ENCODE peak calls at places on chromosomes 13 and 19, in six cellular contexts. One of them, this sample, is unnamed.

GRCh38 chr13:26839682-26840081 is 79.1 kb upstream of the GPR12 start:
- DNase-seq in PC-9: no peak
- DNase-seq in neural progenitor cell: no peak
- DNase-seq in GM23338: no peak
- DNase-seq in PC-3: no peak
- DNase-seq in mammary epithelial cell: no peak
- DNase-seq in this sample: no peak

GRCh38 chr19:49318296-49318695 is 6.7 kb downstream of the SLC6A16 start:
- DNase-seq in PC-3: no peak
- DNase-seq in PC-9: no peak
- DNase-seq in mammary epithelial cell: no peak
- DNase-seq in neural progenitor cell: no peak
- DNase-seq in GM23338: no peak
- DNase-seq in this sample: no peak

GRCh38 chr13:103236213-103236612 is 170.0 kb upstream of the SLC10A2 start:
- DNase-seq in PC-9: no peak
- DNase-seq in mammary epithelial cell: peak
- DNase-seq in GM23338: peak
- DNase-seq in PC-3: peak
- DNase-seq in neural progenitor cell: no peak
- DNase-seq in this sample: peak

GRCh38 chr13:29597246-29597645 is 1.8 kb upstream of the SLC7A1 start:
- DNase-seq in PC-9: no peak
- DNase-seq in PC-3: no peak
- DNase-seq in mammary epithelial cell: no peak
- DNase-seq in neural progenitor cell: no peak
- DNase-seq in GM23338: no peak
- DNase-seq in this sample: no peak

GRCh38 chr19:34310494-34310981 is 54.5 kb upstream of the GPI start:
- DNase-seq in PC-3: no peak
- DNase-seq in PC-9: no peak
- DNase-seq in mammary epithelial cell: no peak
- DNase-seq in neural progenitor cell: no peak
- DNase-seq in GM23338: no peak
- DNase-seq in this sample: no peak

GRCh38 chr13:106100261-106100919 is 435.1 kb downstream of the EFNB2 start:
- DNase-seq in GM23338: peak
- DNase-seq in PC-9: peak
- DNase-seq in mammary epithelial cell: no peak
- DNase-seq in neural progenitor cell: peak
- DNase-seq in PC-3: peak
- DNase-seq in this sample: no peak

GRCh38 chr19:24033962-24034342 is 53.0 kb upstream of the ZNF254 start:
- DNase-seq in PC-9: peak
- DNase-seq in PC-3: peak
- DNase-seq in mammary epithelial cell: peak
- DNase-seq in neural progenitor cell: peak
- DNase-seq in GM23338: peak
- DNase-seq in this sample: peak

GRCh38 chr19:1041835-1042685 is 2.2 kb downstream of the ABCA7 start:
- DNase-seq in GM23338: no peak
- DNase-seq in PC-9: no peak
- DNase-seq in mammary epithelial cell: no peak
- DNase-seq in neural progenitor cell: no peak
- DNase-seq in PC-3: peak
- DNase-seq in this sample: no peak

GRCh38 chr13:110388141-110388943 is 81.3 kb downstream of the COL4A2 start:
- DNase-seq in PC-3: no peak
- DNase-seq in mammary epithelial cell: peak
- DNase-seq in neural progenitor cell: no peak
- DNase-seq in GM23338: peak
- DNase-seq in PC-9: peak
- DNase-seq in this sample: peak

GRCh38 chr19:16266586-16266942 is 58.1 kb upstream of the KLF2 start:
- DNase-seq in PC-9: no peak
- DNase-seq in neural progenitor cell: no peak
- DNase-seq in PC-3: no peak
- DNase-seq in mammary epithelial cell: no peak
- DNase-seq in GM23338: no peak
- DNase-seq in this sample: no peak

GRCh38 chr13:30443957-30444404 is 21.7 kb downstream of the UBE2L5 start:
- DNase-seq in PC-9: no peak
- DNase-seq in mammary epithelial cell: no peak
- DNase-seq in PC-3: no peak
- DNase-seq in neural progenitor cell: no peak
- DNase-seq in GM23338: no peak
- DNase-seq in this sample: no peak

DNA sequence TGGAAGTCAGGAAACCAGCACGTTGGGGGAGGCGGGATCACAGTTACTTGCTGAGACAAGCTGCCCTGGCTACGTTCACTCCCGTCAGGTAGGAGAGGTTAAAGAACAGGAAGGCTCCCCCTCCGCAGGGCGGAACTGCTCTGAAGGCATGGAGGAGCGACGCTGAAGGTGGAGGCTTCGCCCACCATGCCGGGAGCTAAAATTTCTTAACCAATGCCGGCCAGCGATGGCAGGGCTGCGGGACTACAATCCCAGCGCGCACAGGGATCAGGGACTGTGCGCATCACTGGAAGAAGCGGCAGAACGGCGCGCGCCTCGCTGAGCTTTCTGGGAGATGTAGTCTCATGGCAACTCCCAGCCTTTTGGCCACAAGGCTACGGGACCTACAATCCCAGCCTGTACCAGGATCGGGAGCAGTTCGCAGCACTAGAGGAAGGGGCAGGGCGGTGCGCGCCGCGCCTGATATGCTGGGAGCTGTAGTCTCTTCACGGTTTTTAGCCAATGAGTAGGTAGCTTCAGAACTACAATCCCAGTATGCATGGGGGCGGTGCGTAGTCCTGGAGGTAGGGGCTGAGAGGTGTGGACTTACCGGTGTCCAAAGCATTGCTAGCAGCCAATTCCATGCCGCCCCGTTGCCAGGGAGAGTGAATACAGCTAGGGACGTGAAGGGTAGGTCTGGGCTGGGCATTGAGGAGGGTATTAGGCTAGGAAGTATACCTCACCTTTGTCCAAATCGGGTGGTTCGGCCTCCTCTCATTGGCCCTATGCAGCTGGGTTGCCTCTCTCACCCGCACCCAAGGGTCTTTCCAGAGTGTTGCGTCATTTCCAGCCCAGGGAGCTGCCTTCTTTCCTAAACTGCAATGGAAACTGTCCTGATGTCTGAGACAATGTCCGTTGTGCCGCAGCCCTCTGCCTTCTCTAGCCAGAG is 12.8 kb upstream of the ZNF682 start:
- DNase-seq in PC-3: peak
- DNase-seq in mammary epithelial cell: peak
- DNase-seq in PC-9: peak
- DNase-seq in GM23338: peak
- DNase-seq in neural progenitor cell: peak
- DNase-seq in this sample: peak
- H3K4me3 ChIP-seq in PC-3: peak
- H3K4me3 ChIP-seq in mammary epithelial cell: peak
- H3K4me3 ChIP-seq in PC-9: peak
- H3K4me3 ChIP-seq in GM23338: peak
- H3K4me3 ChIP-seq in neural progenitor cell: peak
- H3K4me3 ChIP-seq in this sample: peak

DNA sequence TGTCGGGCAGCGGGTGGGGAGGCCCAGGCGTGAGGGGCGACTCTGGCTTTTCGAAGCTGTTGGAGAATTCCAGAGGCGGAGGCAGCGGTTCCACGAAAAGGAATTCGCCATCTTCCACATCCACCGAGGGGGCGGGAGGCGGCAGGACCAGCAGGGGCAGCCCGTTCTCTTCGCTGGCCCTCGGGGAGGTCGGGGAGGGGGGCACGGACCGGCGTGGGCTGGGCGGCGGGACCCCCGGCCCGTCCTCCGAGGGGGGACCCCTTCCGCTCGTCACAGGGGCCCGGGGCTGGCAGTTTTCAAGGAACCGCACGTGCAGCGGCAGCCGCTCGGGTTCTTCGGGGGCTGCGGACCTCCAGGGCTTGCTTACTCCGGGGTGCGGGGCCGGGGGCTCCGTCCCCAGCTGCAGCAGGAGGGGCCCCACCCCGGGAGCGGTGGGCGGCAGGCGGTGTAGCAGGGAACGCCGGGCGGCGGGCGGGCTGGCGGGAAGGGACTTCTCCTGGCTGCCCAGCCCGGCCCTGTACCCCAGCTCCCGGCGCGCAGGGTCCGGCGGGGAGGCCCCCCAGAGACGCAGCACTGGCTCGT is 18.0 kb downstream of the C19orf81 start:
- DNase-seq in neural progenitor cell: no peak
- DNase-seq in PC-9: no peak
- DNase-seq in PC-3: no peak
- DNase-seq in mammary epithelial cell: no peak
- DNase-seq in GM23338: peak
- DNase-seq in this sample: no peak
- TF ChIP-seq EZH2 in neural progenitor cell: no peak
- TF ChIP-seq EZH2 in PC-9: no peak
- TF ChIP-seq EZH2 in PC-3: no peak
- TF ChIP-seq EZH2 in mammary epithelial cell: peak
- TF ChIP-seq EZH2 in GM23338: peak
- TF ChIP-seq EZH2 in this sample: peak

DNA sequence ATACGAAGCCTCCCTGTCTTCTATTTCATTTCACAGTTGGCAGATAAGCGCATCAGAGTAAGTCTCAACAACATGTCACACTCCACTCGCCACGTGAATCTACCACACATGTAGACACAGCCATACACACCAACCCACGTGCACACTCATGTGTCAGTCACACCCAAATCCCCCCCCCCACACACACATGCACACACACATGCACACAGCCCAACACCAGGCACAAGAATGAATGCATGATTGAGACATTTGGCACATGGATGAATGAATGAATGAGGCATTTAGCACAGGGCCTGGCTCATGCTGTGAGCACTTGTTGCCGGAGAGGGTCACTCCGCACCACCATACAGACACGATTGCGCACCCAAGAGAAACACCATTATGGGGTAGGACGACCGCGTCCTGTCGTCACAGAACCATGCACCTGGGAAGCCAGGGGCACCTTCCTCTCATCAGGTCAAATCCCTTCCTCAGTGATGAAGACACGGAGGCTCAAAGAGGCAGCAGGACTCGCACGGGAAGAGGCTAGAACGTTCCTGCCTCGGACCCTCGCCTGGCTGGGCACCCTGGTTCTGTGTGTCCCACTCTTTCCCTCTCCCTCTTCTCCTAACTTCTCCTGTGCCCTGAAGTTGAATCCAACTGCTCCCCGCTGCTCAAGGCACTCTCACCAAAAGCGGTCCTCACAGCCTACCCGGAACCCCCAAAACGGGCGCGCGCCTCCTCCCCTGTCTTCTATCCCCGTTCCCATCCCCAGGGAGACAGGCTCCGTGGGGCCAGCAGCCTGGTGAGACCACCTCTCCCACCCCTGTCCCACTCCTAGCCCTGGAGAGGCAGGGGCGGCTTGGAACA is 1.4 kb downstream of the MEIS3 start:
- DNase-seq in neural progenitor cell: peak
- DNase-seq in PC-3: no peak
- DNase-seq in mammary epithelial cell: no peak
- DNase-seq in GM23338: peak
- DNase-seq in PC-9: no peak
- DNase-seq in this sample: peak
- H3K4me3 ChIP-seq in neural progenitor cell: peak
- H3K4me3 ChIP-seq in PC-3: no peak
- H3K4me3 ChIP-seq in mammary epithelial cell: peak
- H3K4me3 ChIP-seq in GM23338: peak
- H3K4me3 ChIP-seq in PC-9: no peak
- H3K4me3 ChIP-seq in this sample: peak

GRCh38 chr19:7730286-7731217 is 1.4 kb downstream of the CLEC4G start:
- DNase-seq in GM23338: peak
- DNase-seq in neural progenitor cell: no peak
- DNase-seq in PC-9: no peak
- DNase-seq in mammary epithelial cell: no peak
- DNase-seq in PC-3: no peak
- DNase-seq in this sample: no peak
- TF ChIP-seq EZH2 in GM23338: peak
- TF ChIP-seq EZH2 in neural progenitor cell: peak
- TF ChIP-seq EZH2 in PC-9: no peak
- TF ChIP-seq EZH2 in mammary epithelial cell: no peak
- TF ChIP-seq EZH2 in PC-3: no peak
- TF ChIP-seq EZH2 in this sample: no peak

GRCh38 chr19:47226426-47227346 is 4.3 kb downstream of the BBC3 start:
- DNase-seq in neural progenitor cell: peak
- DNase-seq in PC-3: peak
- DNase-seq in mammary epithelial cell: peak
- DNase-seq in PC-9: peak
- DNase-seq in GM23338: peak
- DNase-seq in this sample: peak
- H3K4me3 ChIP-seq in neural progenitor cell: peak
- H3K4me3 ChIP-seq in PC-3: peak
- H3K4me3 ChIP-seq in mammary epithelial cell: peak
- H3K4me3 ChIP-seq in PC-9: peak
- H3K4me3 ChIP-seq in GM23338: peak
- H3K4me3 ChIP-seq in this sample: peak

GRCh38 chr19:47421844-47422395 is 2.6 kb upstream of the MEIS3 start:
- DNase-seq in PC-9: no peak
- DNase-seq in PC-3: no peak
- DNase-seq in neural progenitor cell: peak
- DNase-seq in mammary epithelial cell: no peak
- DNase-seq in GM23338: peak
- DNase-seq in this sample: peak
- TF ChIP-seq EZH2 in PC-9: no peak
- TF ChIP-seq EZH2 in PC-3: no peak
- TF ChIP-seq EZH2 in neural progenitor cell: no peak
- TF ChIP-seq EZH2 in mammary epithelial cell: no peak
- TF ChIP-seq EZH2 in GM23338: peak
- TF ChIP-seq EZH2 in this sample: no peak

GRCh38 chr13:38685974-38686571 is 804 bp upstream of the FREM2 start:
- DNase-seq in PC-3: peak
- DNase-seq in mammary epithelial cell: peak
- DNase-seq in GM23338: peak
- DNase-seq in neural progenitor cell: peak
- DNase-seq in PC-9: peak
- DNase-seq in this sample: peak
- H3K4me3 ChIP-seq in PC-3: peak
- H3K4me3 ChIP-seq in mammary epithelial cell: peak
- H3K4me3 ChIP-seq in GM23338: peak
- H3K4me3 ChIP-seq in neural progenitor cell: peak
- H3K4me3 ChIP-seq in PC-9: peak
- H3K4me3 ChIP-seq in this sample: peak

GRCh38 chr19:41925208-41926003 is 2.8 kb downstream of the ERFL start:
- DNase-seq in mammary epithelial cell: no peak
- DNase-seq in PC-3: no peak
- DNase-seq in PC-9: no peak
- DNase-seq in GM23338: no peak
- DNase-seq in neural progenitor cell: no peak
- DNase-seq in this sample: no peak

GRCh38 chr19:41928221-41928683 is at the start of gene ERFL:
- DNase-seq in PC-3: no peak
- DNase-seq in mammary epithelial cell: no peak
- DNase-seq in GM23338: peak
- DNase-seq in neural progenitor cell: peak
- DNase-seq in PC-9: no peak
- DNase-seq in this sample: no peak

GRCh38 chr19:41927810-41928192 is 448 bp downstream of the ERFL start:
- DNase-seq in mammary epithelial cell: no peak
- DNase-seq in PC-9: no peak
- DNase-seq in neural progenitor cell: peak
- DNase-seq in GM23338: peak
- DNase-seq in PC-3: no peak
- DNase-seq in this sample: no peak

GRCh38 chr19:41926028-41926860 is 2.0 kb downstream of the ERFL start:
- DNase-seq in PC-3: no peak
- DNase-seq in mammary epithelial cell: no peak
- DNase-seq in PC-9: no peak
- DNase-seq in neural progenitor cell: peak
- DNase-seq in GM23338: no peak
- DNase-seq in this sample: no peak

GRCh38 chr19:41926861-41927809 is 1.1 kb downstream of the ERFL start:
- DNase-seq in neural progenitor cell: no peak
- DNase-seq in PC-3: no peak
- DNase-seq in mammary epithelial cell: no peak
- DNase-seq in GM23338: no peak
- DNase-seq in PC-9: no peak
- DNase-seq in this sample: no peak
- TF ChIP-seq EZH2 in neural progenitor cell: peak
- TF ChIP-seq EZH2 in PC-3: no peak
- TF ChIP-seq EZH2 in mammary epithelial cell: no peak
- TF ChIP-seq EZH2 in GM23338: peak
- TF ChIP-seq EZH2 in PC-9: no peak
- TF ChIP-seq EZH2 in this sample: peak